ENCODE peak calls at places on chromosomes 3 and 15, in ten cellular contexts. T is stromal cell of bone marrow; Q is PC-3; B is fibroblast of lung; M is mucosa of gallbladder; I is T-helper 17 cell; E is NCI-H82; S is activated CD4-positive, alpha-beta T cell treated with anti-CD3 and anti-CD28 coated beads for 1 hour; N is AG20443; K is heart left ventricle. J is an unnamed sample.

GRCh38 chr15:73480051-73480450 is 37.1 kb downstream of the REC114 start:
- DNase-seq in T (no peak), S (no peak), Q (no peak), B (no peak), E (no peak), M (no peak), I (no peak), K (no peak), N (no peak), J (no peak)

GRCh38 chr3:128351476-128352085 is 115.1 kb downstream of the DNAJB8 start:
- DNase-seq in Q (no peak), E (no peak), N (no peak), T (no peak), I (no peak), M (no peak), S (no peak), K (no peak), B (no peak), J (no peak)

GRCh38 chr3:175046666-175047065 is 187.5 kb downstream of the NAALADL2 start:
- DNase-seq in B (peak), N (no peak), K (no peak), S (no peak), E (no peak), I (no peak), M (no peak), T (no peak), Q (no peak), J (no peak)

GRCh38 chr3:143535994-143536784 is 312.1 kb downstream of the SLC9A9 start:
- DNase-seq in I (no peak), E (no peak), S (no peak), K (no peak), N (no peak), M (no peak), B (no peak), T (no peak), Q (no peak), J (peak)

GRCh38 chr3:101643861-101644613 is 32.9 kb downstream of the ZBTB11 start:
- DNase-seq in M (no peak), B (peak), E (no peak), I (no peak), N (no peak), T (peak), Q (peak), K (no peak), S (no peak), J (no peak)

GRCh38 chr3:138972941-138973340 is 25.9 kb downstream of the FOXL2NB start:
- DNase-seq in M (no peak), E (no peak), Q (no peak), S (no peak), N (no peak), T (no peak), I (no peak), B (no peak), K (no peak), J (no peak)

GRCh38 chr15:58136731-58137130 is 1.4 kb upstream of the AQP9 start:
- DNase-seq in I (no peak), T (no peak), K (no peak), N (no peak), M (no peak), E (no peak), B (no peak), Q (peak), S (no peak), J (no peak)

GRCh38 chr15:90762109-90762508 is 45.0 kb downstream of the BLM start:
- DNase-seq in I (no peak), K (peak), S (no peak), B (peak), M (peak), Q (no peak), E (no peak), N (peak), T (peak), J (no peak)

GRCh38 chr3:17841190-17841828 is 98.9 kb upstream of the TBC1D5 start:
- DNase-seq in N (peak), Q (peak), B (peak), S (peak), K (peak), T (no peak), I (peak), E (peak), M (peak), J (peak)

GRCh38 chr3:181715601-181716340 is 4.0 kb downstream of the SOX2 start:
- DNase-seq in S (no peak), Q (no peak), T (no peak), E (no peak), B (no peak), M (no peak), N (no peak), I (no peak), K (no peak), J (no peak)

GRCh38 chr3:128794788-128795649 is 69.0 kb downstream of the RAB7A start:
- DNase-seq in T (peak), S (peak), I (peak), M (peak), Q (peak), N (peak), K (no peak), B (peak), E (peak), J (no peak)

GRCh38 chr3:105466072-105466471 is 99.4 kb downstream of the ALCAM start:
- DNase-seq in I (no peak), M (no peak), Q (no peak), K (no peak), N (no peak), E (no peak), T (no peak), B (no peak), S (no peak), J (no peak)

GRCh38 chr15:22880981-22881738 is 42.7 kb downstream of the NIPA2 start:
- DNase-seq in Q (no peak), E (no peak), B (no peak), M (no peak), K (no peak), I (no peak), S (no peak), T (no peak), N (no peak), J (no peak)

GRCh38 chr3:40801276-40801675 is 276.5 kb downstream of the ZNF621 start:
- DNase-seq in B (no peak), I (no peak), K (no peak), E (no peak), M (no peak), N (no peak), T (no peak), Q (no peak), S (no peak), J (no peak)

GRCh38 chr3:117355566-117355965 is 646.0 kb downstream of the TUSC7 start:
- DNase-seq in M (peak), E (peak), Q (no peak), N (peak), K (no peak), I (no peak), B (peak), S (no peak), T (no peak), J (no peak)

GRCh38 chr3:69085543-69086132 is 901 bp downstream of the ARL6IP5 start:
- DNase-seq in Q (no peak), M (no peak), B (peak), S (no peak), K (peak), E (peak), I (no peak), T (no peak), N (peak), J (no peak)

GRCh38 chr15:76366714-76367113 is 30.1 kb downstream of the ISL2 start:
- DNase-seq in B (no peak), M (peak), N (no peak), S (no peak), I (no peak), E (no peak), K (no peak), T (no peak), Q (no peak), J (no peak)

GRCh38 chr15:74631408-74631807 is 15.8 kb downstream of the CLK3 start:
- DNase-seq in T (no peak), K (no peak), E (peak), N (no peak), I (no peak), B (no peak), Q (no peak), M (no peak), S (no peak), J (no peak)

GRCh38 chr3:13416002-13416793 is 3.9 kb downstream of the NUP210 start:
- DNase-seq in E (no peak), I (no peak), N (no peak), T (no peak), Q (no peak), B (no peak), M (no peak), K (no peak), S (no peak), J (no peak)

GRCh38 chr15:85551221-85551832 is 170.9 kb downstream of the AKAP13 start:
- DNase-seq in N (no peak), B (peak), K (no peak), I (no peak), S (no peak), Q (no peak), M (no peak), T (no peak), E (no peak), J (no peak)

GRCh38 chr15:31221936-31222515 is 104.6 kb upstream of the KLF13 start:
- DNase-seq in Q (no peak), B (no peak), S (no peak), M (no peak), T (no peak), E (no peak), I (no peak), N (no peak), K (no peak), J (no peak)

GRCh38 chr3:45817788-45818523 is 21.6 kb upstream of the SLC6A20 start:
- DNase-seq in I (no peak), K (peak), S (no peak), T (peak), Q (peak), B (peak), E (no peak), N (peak), M (peak), J (no peak)

GRCh38 chr15:49154799-49155109 is 645 bp downstream of the COPS2 start:
- DNase-seq in M (no peak), I (no peak), K (no peak), B (no peak), Q (no peak), E (peak), T (no peak), N (no peak), S (no peak), J (no peak)

GRCh38 chr3:133574260-133574881 is 885 bp downstream of the CDV3 start:
- DNase-seq in K (peak), B (peak), M (peak), T (peak), I (peak), N (peak), E (no peak), S (peak), Q (peak), J (peak)

GRCh38 chr3:139319428-139320402 is 24.1 kb upstream of the MRPS22 start:
- DNase-seq in Q (no peak), B (peak), N (no peak), K (no peak), E (peak), M (no peak), T (no peak), I (no peak), S (no peak), J (no peak)

GRCh38 chr3:66038726-66039589 is at the start of gene MAGI1:
- DNase-seq in Q (peak), K (peak), S (no peak), B (peak), M (peak), E (peak), T (peak), N (peak), I (no peak), J (no peak)

GRCh38 chr3:30231277-30232141 is 374.9 kb upstream of the TGFBR2 start:
- DNase-seq in B (peak), S (no peak), K (no peak), I (no peak), Q (no peak), N (peak), M (no peak), E (peak), T (peak), J (no peak)

GRCh38 chr3:181728470-181728869 is 16.7 kb downstream of the SOX2 start:
- DNase-seq in T (no peak), K (no peak), E (no peak), B (no peak), M (no peak), I (no peak), S (no peak), Q (no peak), N (no peak), J (no peak)

J was measured in GM12878.